ENCODE peak calls at places on chromosomes 12 and 14, in six cellular contexts. T, L, G, A, D and K are unnamed samples.

GRCh38 chr14:24162083-24162482 is 1.0 kb downstream of the IRF9 start:
- DNase-seq in T (peak), L (no peak), D (no peak), A (no peak), G (no peak), K (no peak)

GRCh38 chr14:91252901-91253794 is 8.6 kb upstream of the GPR68 start:
- DNase-seq in L (peak), T (no peak), D (peak), G (no peak), A (no peak), K (no peak)

GRCh38 chr12:11273449-11273848 is 3.9 kb upstream of the PRB3 start:
- DNase-seq in G (no peak), D (no peak), L (no peak), A (no peak), T (no peak), K (no peak)

GRCh38 chr12:111291357-111291756 is 77.5 kb downstream of the PHETA1 start:
- DNase-seq in L (no peak), G (no peak), T (no peak), A (no peak), D (no peak), K (no peak)

GRCh38 chr14:29262979-29263378 is 496.4 kb downstream of the FOXG1 start:
- DNase-seq in T (peak), G (no peak), A (no peak), L (no peak), D (no peak), K (peak)

GRCh38 chr12:78062781-78063180 is 232.1 kb downstream of the NAV3 start:
- DNase-seq in G (no peak), L (peak), D (no peak), T (peak), A (no peak), K (peak)

GRCh38 chr12:14741153-14741552 is 44.8 kb upstream of the GUCY2C start:
- DNase-seq in G (no peak), L (no peak), D (no peak), A (no peak), T (no peak), K (no peak)

GRCh38 chr12:91078501-91078900 is 20.7 kb upstream of the KERA start:
- DNase-seq in T (no peak), D (no peak), A (no peak), L (no peak), G (no peak), K (no peak)

GRCh38 chr14:102484316-102484715 is 25.3 kb downstream of the ANKRD9 start:
- DNase-seq in L (no peak), D (no peak), A (no peak), T (no peak), G (no peak), K (no peak)